ENCODE peak calls at places on chromosomes 3 and 15, in seven cellular contexts. V, L, F, R, N, B and H are unnamed samples.

GRCh38 chr15:83207622-83208356 is at the start of gene HDGFL3:
- DNase-seq in V (peak; percentile 67), L (peak; percentile 39), F (peak; percentile 77), R (peak; percentile 66), N (no peak), B (no peak), H (peak; percentile 77)

GRCh38 chr3:154131850-154132249 is 10.7 kb downstream of the ARHGEF26 start:
- DNase-seq in V (no peak), L (no peak), F (no peak), R (no peak), N (no peak), B (no peak), H (no peak)

GRCh38 chr3:139537325-139537724 is 2.2 kb downstream of the RBP1 start:
- DNase-seq in V (no peak), L (peak; percentile 75), F (no peak), R (peak; percentile 3), N (peak; percentile 28), B (no peak), H (peak; percentile 62)

GRCh38 chr3:126293370-126294082 is 63.7 kb downstream of the KLF15 start:
- DNase-seq in V (no peak), L (peak; percentile 65), F (peak; percentile 14), R (no peak), N (no peak), B (no peak), H (no peak)

GRCh38 chr3:23874359-23875120 is 42.2 kb downstream of the NKIRAS1 start:
- DNase-seq in V (no peak), L (peak; percentile 87), F (no peak), R (peak; percentile 72), N (peak; percentile 77), B (no peak), H (no peak)

GRCh38 chr3:72155391-72156064 is 370.6 kb upstream of the PROK2 start:
- DNase-seq in V (no peak), L (peak; percentile 98), F (no peak), R (peak; percentile 97), N (peak; percentile 94), B (no peak), H (no peak)

GRCh38 chr3:36704280-36704679 is 60.1 kb downstream of the DCLK3 start:
- DNase-seq in V (no peak), L (no peak), F (no peak), R (no peak), N (no peak), B (no peak), H (no peak)

GRCh38 chr3:43512749-43513404 is 108.9 kb downstream of the ANO10 start:
- DNase-seq in V (no peak), L (peak; percentile 81), F (no peak), R (peak; percentile 83), N (no peak), B (no peak), H (no peak)

GRCh38 chr3:17913349-17913748 is 170.9 kb upstream of the TBC1D5 start:
- DNase-seq in V (no peak), L (no peak), F (no peak), R (no peak), N (no peak), B (no peak), H (no peak)

GRCh38 chr3:98388147-98388546 is 2.3 kb upstream of the OR5K3 start:
- DNase-seq in V (no peak), L (no peak), F (no peak), R (no peak), N (no peak), B (no peak), H (no peak)

GRCh38 chr3:51814034-51814433 is 35.0 kb upstream of the IQCF6 start:
- DNase-seq in V (no peak), L (no peak), F (no peak), R (no peak), N (no peak), B (no peak), H (no peak)

GRCh38 chr3:195863121-195864061 is 45.0 kb downstream of the TNK2 start:
- DNase-seq in V (peak; percentile 62), L (peak; percentile 89), F (peak; percentile 90), R (peak; percentile 87), N (peak; percentile 91), B (peak; percentile 63), H (peak; percentile 85)

GRCh38 chr3:160486459-160486869 is 36.9 kb upstream of the TRIM59 start:
- DNase-seq in V (peak; percentile 9), L (peak; percentile 71), F (no peak), R (peak; percentile 52), N (no peak), B (no peak), H (peak; percentile 37)

GRCh38 chr3:60010778-60011177 is 961.0 kb upstream of the CFAP20DC start:
- DNase-seq in V (no peak), L (no peak), F (no peak), R (no peak), N (no peak), B (no peak), H (no peak)

GRCh38 chr3:14216257-14217048 is 37.8 kb downstream of the LSM3 start:
- DNase-seq in V (peak; percentile 74), L (no peak), F (peak; percentile 97), R (no peak), N (no peak), B (peak; percentile 64), H (peak; percentile 99)

GRCh38 chr3:132242095-132242494 is 75.1 kb upstream of the ACP3 start:
- DNase-seq in V (no peak), L (no peak), F (no peak), R (no peak), N (no peak), B (no peak), H (no peak)

GRCh38 chr15:71612869-71613268 is 197.5 kb upstream of the NR2E3 start:
- DNase-seq in V (no peak), L (no peak), F (no peak), R (no peak), N (no peak), B (no peak), H (no peak)

GRCh38 chr3:29937185-29937584 is 656.3 kb downstream of the RBMS3 start:
- DNase-seq in V (no peak), L (peak; percentile 66), F (no peak), R (peak; percentile 35), N (no peak), B (no peak), H (no peak)

GRCh38 chr3:29936054-29936453 is 655.2 kb downstream of the RBMS3 start:
- DNase-seq in V (no peak), L (no peak), F (no peak), R (no peak), N (no peak), B (no peak), H (no peak)

GRCh38 chr3:29942297-29942696 is 661.4 kb downstream of the RBMS3 start:
- DNase-seq in V (no peak), L (no peak), F (no peak), R (no peak), N (no peak), B (no peak), H (no peak)

GRCh38 chr3:29936766-29937165 is 655.9 kb downstream of the RBMS3 start:
- DNase-seq in V (no peak), L (no peak), F (no peak), R (no peak), N (no peak), B (no peak), H (no peak)

GRCh38 chr3:29940759-29941319 is 660.0 kb downstream of the RBMS3 start:
- DNase-seq in V (no peak), L (no peak), F (no peak), R (peak; percentile 43), N (no peak), B (no peak), H (no peak)
- H4K8ac ChIP-seq in V (no peak overlapping the region), L (no peak overlapping the region), F (no peak overlapping the region), R (no peak overlapping the region), N (no peak overlapping the region), B (no peak overlapping the region), H (no peak overlapping the region)

GRCh38 chr3:77324115-77324514 is 284.2 kb downstream of the ROBO2 start:
- DNase-seq in V (no peak), L (no peak), F (no peak), R (no peak), N (no peak), B (no peak), H (no peak)

GRCh38 chr3:77320514-77320913 is 280.6 kb downstream of the ROBO2 start:
- DNase-seq in V (peak; percentile 30), L (peak; percentile 67), F (no peak), R (peak; percentile 60), N (no peak), B (no peak), H (peak; percentile 56)

GRCh38 chr3:77323616-77324015 is 283.7 kb downstream of the ROBO2 start:
- DNase-seq in V (no peak), L (no peak), F (no peak), R (no peak), N (no peak), B (no peak), H (no peak)

GRCh38 chr3:77321646-77322045 is 281.7 kb downstream of the ROBO2 start:
- DNase-seq in V (no peak), L (no peak), F (no peak), R (peak; percentile 7), N (no peak), B (no peak), H (no peak)

GRCh38 chr3:77319711-77320110 is 279.8 kb downstream of the ROBO2 start:
- DNase-seq in V (no peak), L (peak; percentile 39), F (no peak), R (peak; percentile 41), N (no peak), B (no peak), H (peak; percentile 58)
- H3K23ac ChIP-seq in V (no peak overlapping the region), L (no peak overlapping the region), F (no peak overlapping the region), R (no peak overlapping the region), N (no peak overlapping the region), B (no peak overlapping the region), H (no peak overlapping the region)

DNA sequence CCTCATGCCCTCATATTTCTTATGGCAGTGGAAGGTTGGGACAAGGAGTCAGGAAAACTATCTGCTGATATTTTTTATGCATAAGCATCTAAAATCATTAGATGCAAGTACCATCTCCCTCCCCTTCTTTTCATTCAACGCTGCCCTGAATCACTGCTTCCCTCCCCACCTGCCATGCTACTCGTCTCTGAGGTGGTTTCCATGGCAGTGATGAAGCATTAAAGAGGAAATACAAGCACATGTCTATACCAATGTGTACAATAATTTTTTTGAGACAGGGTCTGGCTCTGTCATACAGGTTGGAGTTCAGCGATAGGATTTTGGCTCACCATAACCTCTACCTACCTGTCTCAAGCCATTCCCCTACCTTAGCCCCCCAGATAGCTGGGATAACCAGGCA is 67.5 kb upstream of the SETMAR start:
- DNase-seq in V (no peak), L (no peak), F (no peak), R (no peak), N (no peak), B (no peak), H (no peak)
- H4K8ac ChIP-seq in V (no peak overlapping the region), L (no peak overlapping the region), F (no peak overlapping the region), R (no peak overlapping the region), N (no peak overlapping the region), B (no peak overlapping the region), H (no peak overlapping the region)

DNA sequence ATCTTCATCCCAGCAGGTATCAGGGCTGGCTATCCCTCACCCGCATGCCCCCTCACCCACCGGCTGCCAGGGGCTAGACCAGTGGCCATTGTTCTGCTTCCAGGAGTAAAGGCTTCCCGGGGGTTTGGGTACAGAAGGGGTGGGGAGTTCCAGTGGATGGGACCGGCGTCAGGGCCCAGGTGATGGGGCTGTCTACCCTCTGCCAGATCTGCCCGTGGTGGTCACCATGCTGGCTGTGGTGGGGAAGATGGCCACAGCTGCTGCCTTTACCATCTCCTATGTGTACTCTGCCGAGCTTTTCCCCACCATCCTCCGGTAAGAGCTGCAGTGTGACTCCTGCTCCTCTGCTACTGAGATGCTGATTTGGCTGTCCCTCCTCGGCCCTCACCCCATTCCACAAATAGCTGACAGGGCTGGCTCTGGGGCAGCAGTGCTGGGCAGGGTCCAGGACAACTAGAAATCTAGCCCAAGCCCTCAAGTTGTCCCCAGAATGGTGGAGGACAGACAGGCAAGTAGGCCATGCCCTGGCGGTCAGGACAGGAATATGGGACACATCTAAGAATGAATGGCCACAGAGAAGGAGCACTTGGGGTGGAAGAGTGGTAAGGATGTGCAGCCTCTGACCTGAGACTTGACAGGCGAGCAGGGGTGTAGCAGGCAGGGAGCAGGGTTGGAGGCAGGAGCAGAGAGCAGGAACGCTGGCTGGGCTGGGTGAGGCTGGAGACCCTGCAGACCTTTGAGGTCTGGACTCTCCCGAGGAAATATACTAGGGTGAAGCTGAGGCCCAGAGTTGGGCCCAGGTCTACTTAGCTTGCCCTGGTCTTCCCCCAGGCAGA is 5.8 kb upstream of the SLC22A14 start:
- DNase-seq in V (no peak), L (no peak), F (no peak), R (no peak), N (no peak), B (no peak), H (no peak)
- H3K23ac ChIP-seq in V (peak overlapping the region; percentile 46), L (no peak overlapping the region), F (no peak overlapping the region), R (no peak overlapping the region), N (no peak overlapping the region), B (no peak overlapping the region), H (no peak overlapping the region)